ENCODE peak calls at places on chromosomes 16 and 17, in four cellular contexts. U, I, A and N are unnamed samples.
A peak's percentile ranks its signal among the peaks of the same experiment; 100 is the strongest.

GRCh38 chr17:50035421-50035879 is 20.5 kb upstream of the ITGA3 start:
- DNase-seq in A (no peak), I (no peak), U (no peak), N (no peak)

GRCh38 chr17:62895650-62896301 is 70.3 kb upstream of the TANC2 start:
- DNase-seq in I (no peak), U (no peak), A (no peak), N (peak; percentile 63)

GRCh38 chr16:68645494-68646388 is 631 bp downstream of the CDH3 start:
- DNase-seq in U (no peak), I (no peak), A (peak; percentile 37), N (no peak)

GRCh38 chr17:17523001-17523713 is 27.0 kb upstream of the RASD1 start:
- DNase-seq in A (peak; percentile 38), U (peak; percentile 83), I (no peak), N (no peak)

GRCh38 chr16:78198299-78198698 is 98.8 kb downstream of the WWOX start:
- DNase-seq in A (no peak), U (no peak), I (no peak), N (no peak)

GRCh38 chr17:30454635-30455034 is 22.6 kb upstream of the GOSR1 start:
- DNase-seq in U (no peak), A (no peak), I (no peak), N (no peak)

GRCh38 chr17:31699281-31699680 is 159.8 kb downstream of the COPRS start:
- DNase-seq in A (no peak), U (no peak), I (no peak), N (peak; percentile 46)

GRCh38 chr17:82458885-82459424 is 414 bp downstream of the NARF start:
- DNase-seq in U (peak; percentile 29), A (peak; percentile 52), I (no peak), N (peak; percentile 49)

GRCh38 chr17:38418693-38419507 is 9.4 kb upstream of the ARHGAP23 start:
- DNase-seq in U (no peak), I (no peak), A (no peak), N (no peak)

GRCh38 chr17:33137411-33137810 is 145.8 kb downstream of the SPACA3 start:
- DNase-seq in I (no peak), A (no peak), U (no peak), N (peak; percentile 43)